ENCODE peak calls at places on chromosomes 7 and 10, in eight cellular contexts. M, N, V, R, J, F, W and Z are unnamed samples.

GRCh38 chr10:22784668-22785067 is 70.3 kb upstream of the PIP4K2A start:
- ATAC-seq in R (no peak), J (no peak), M (no peak), N (no peak), F (no peak), W (no peak), V (no peak), Z (no peak)

GRCh38 chr7:136971776-136972175 is 103.3 kb downstream of the CHRM2 start:
- ATAC-seq in R (no peak), J (no peak), N (no peak), F (no peak), V (no peak), W (no peak), M (no peak), Z (no peak)

GRCh38 chr10:23517155-23517554 is 78.3 kb downstream of the OTUD1 start:
- ATAC-seq in F (no peak), R (no peak), V (no peak), N (no peak), W (no peak), J (no peak), M (no peak), Z (no peak)

GRCh38 chr7:117084286-117084685 is 131.0 kb downstream of the ST7 start:
- ATAC-seq in W (no peak), F (no peak), R (no peak), N (no peak), V (no peak), M (no peak), J (no peak), Z (no peak)

GRCh38 chr10:61975107-61975932 is 73.8 kb downstream of the ARID5B start:
- ATAC-seq in M (no peak), V (no peak), N (peak), F (peak), J (no peak), R (no peak), W (no peak), Z (peak)

GRCh38 chr7:116598278-116598677 is 73.4 kb downstream of the CAV1 start:
- ATAC-seq in R (no peak), N (no peak), M (no peak), W (no peak), J (no peak), V (no peak), F (no peak), Z (no peak)

GRCh38 chr10:78277734-78278404 is 244.2 kb downstream of the RPS24 start:
- ATAC-seq in R (no peak), J (no peak), V (no peak), N (peak), W (no peak), F (no peak), M (no peak), Z (peak)

GRCh38 chr10:753530-753929 is 64.1 kb upstream of the DIP2C start:
- ATAC-seq in F (no peak), V (no peak), J (no peak), R (no peak), N (no peak), M (no peak), W (no peak), Z (no peak)

GRCh38 chr7:36475371-36475770 is 85.7 kb downstream of the ANLN start:
- ATAC-seq in R (peak), J (no peak), N (no peak), V (no peak), W (no peak), M (peak), F (no peak), Z (no peak)

GRCh38 chr7:81470084-81470723 is 299.6 kb downstream of the HGF start:
- ATAC-seq in M (peak), V (no peak), R (peak), J (no peak), N (no peak), F (peak), W (no peak), Z (peak)

GRCh38 chr10:2658780-2659179 is 408.6 kb upstream of the PFKP start:
- ATAC-seq in J (no peak), F (no peak), N (no peak), R (no peak), M (no peak), V (no peak), W (no peak), Z (no peak)

GRCh38 chr10:73650537-73651331 is 5.1 kb downstream of the SYNPO2L start:
- ATAC-seq in W (no peak), N (peak), V (no peak), J (no peak), F (no peak), R (no peak), M (peak), Z (no peak)

GRCh38 chr10:26969145-26969926 is 108.6 kb upstream of the ABI1 start:
- ATAC-seq in W (no peak), V (no peak), F (no peak), J (no peak), R (no peak), N (no peak), M (peak), Z (no peak)

GRCh38 chr10:51896849-51897248 is 197.5 kb upstream of the CSTF2T start:
- ATAC-seq in M (no peak), F (no peak), N (peak), W (no peak), V (no peak), J (no peak), R (no peak), Z (peak)

GRCh38 chr10:87546221-87546620 is 41.5 kb downstream of the MINPP1 start:
- ATAC-seq in J (no peak), M (peak), W (no peak), N (no peak), R (no peak), F (no peak), V (no peak), Z (no peak)

GRCh38 chr10:43707755-43708154 is 59.1 kb upstream of the ZNF32 start:
- ATAC-seq in N (peak), M (no peak), J (no peak), R (no peak), W (no peak), V (no peak), F (no peak), Z (peak)

GRCh38 chr7:37765872-37766525 is 82.4 kb upstream of the NME8 start:
- ATAC-seq in N (no peak), R (no peak), M (peak), V (no peak), J (no peak), W (peak), F (no peak), Z (no peak)

GRCh38 chr7:23306936-23307521 is 7.9 kb downstream of the MALSU1 start:
- ATAC-seq in R (no peak), N (no peak), M (no peak), F (no peak), J (no peak), W (no peak), V (no peak), Z (no peak)

GRCh38 chr7:41175435-41175834 is 527.5 kb downstream of the INHBA start:
- ATAC-seq in M (no peak), R (no peak), N (no peak), W (no peak), V (no peak), J (no peak), F (no peak), Z (no peak)

GRCh38 chr7:106604303-106604918 is 56.5 kb downstream of the CCDC71L start:
- ATAC-seq in R (no peak), W (no peak), V (no peak), J (peak), M (no peak), F (no peak), N (no peak), Z (no peak)

GRCh38 chr7:18425873-18426520 is 69.6 kb upstream of the HDAC9 start:
- ATAC-seq in F (no peak), W (no peak), V (no peak), N (no peak), R (no peak), J (no peak), M (no peak), Z (no peak)

GRCh38 chr10:123995461-123996131 is 97.8 kb downstream of the CHST15 start:
- ATAC-seq in J (peak), N (peak), W (peak), V (peak), M (peak), R (peak), F (peak), Z (peak)

GRCh38 chr7:55507743-55508142 is 64.6 kb downstream of the VOPP1 start:
- ATAC-seq in F (no peak), V (no peak), J (no peak), R (no peak), N (no peak), M (no peak), W (no peak), Z (no peak)

GRCh38 chr7:70598976-70599375 is 533.0 kb upstream of the GALNT17 start:
- ATAC-seq in R (no peak), V (no peak), W (no peak), J (no peak), N (no peak), F (no peak), M (no peak), Z (no peak)

GRCh38 chr10:131729938-131730660 is 170.7 kb upstream of the PPP2R2D start:
- ATAC-seq in N (no peak), W (no peak), V (no peak), M (no peak), F (no peak), J (no peak), R (no peak), Z (no peak)

GRCh38 chr10:49398000-49398861 is 2.3 kb upstream of the DRGX start:
- ATAC-seq in N (no peak), V (peak), W (peak), M (peak), F (peak), R (no peak), J (peak), Z (peak)

GRCh38 chr7:157580324-157580723 is 243.5 kb downstream of the DNAJB6 start:
- ATAC-seq in R (no peak), N (no peak), V (no peak), F (no peak), J (no peak), M (no peak), W (no peak), Z (no peak)